ENCODE peak calls at places on chromosomes 11 and 22, in five cellular contexts. One of them, this sample, is unnamed.

GRCh38 chr11:35157814-35158213 is 18.8 kb downstream of the CD44 start:
- DNase-seq in dorsolateral prefrontal cortex: no peak
- DNase-seq in Peyer's patch: no peak
- DNase-seq in astrocyte of the spinal cord: no peak
- DNase-seq in epithelial cell of esophagus: no peak
- DNase-seq in this sample: no peak

GRCh38 chr11:10255388-10256125 is 38.5 kb downstream of the SBF2 start:
- DNase-seq in epithelial cell of esophagus: no peak
- DNase-seq in astrocyte of the spinal cord: no peak
- DNase-seq in Peyer's patch: no peak
- DNase-seq in dorsolateral prefrontal cortex: no peak
- DNase-seq in this sample: no peak

GRCh38 chr11:74282863-74283484 is 28.5 kb downstream of the P4HA3 start:
- DNase-seq in dorsolateral prefrontal cortex: no peak
- DNase-seq in epithelial cell of esophagus: no peak
- DNase-seq in astrocyte of the spinal cord: no peak
- DNase-seq in Peyer's patch: no peak
- DNase-seq in this sample: no peak

GRCh38 chr22:47175761-47176359 is 413.4 kb downstream of the TBC1D22A start:
- DNase-seq in Peyer's patch: peak; percentile 45
- DNase-seq in astrocyte of the spinal cord: no peak
- DNase-seq in dorsolateral prefrontal cortex: peak; percentile 16
- DNase-seq in epithelial cell of esophagus: no peak
- DNase-seq in this sample: no peak

GRCh38 chr11:83051760-83052671 is 19.7 kb downstream of the RAB30 start:
- DNase-seq in epithelial cell of esophagus: peak; percentile 96
- DNase-seq in astrocyte of the spinal cord: peak; percentile 95
- DNase-seq in Peyer's patch: no peak
- DNase-seq in dorsolateral prefrontal cortex: peak; percentile 33
- DNase-seq in this sample: no peak

GRCh38 chr22:41351011-41351410 is 30.7 kb upstream of the TEF start:
- DNase-seq in epithelial cell of esophagus: no peak
- DNase-seq in Peyer's patch: no peak
- DNase-seq in astrocyte of the spinal cord: no peak
- DNase-seq in dorsolateral prefrontal cortex: no peak
- DNase-seq in this sample: no peak

GRCh38 chr11:64235427-64236161 is 1.2 kb downstream of the VEGFB start:
- DNase-seq in astrocyte of the spinal cord: no peak
- DNase-seq in dorsolateral prefrontal cortex: no peak
- DNase-seq in epithelial cell of esophagus: no peak
- DNase-seq in Peyer's patch: no peak
- DNase-seq in this sample: no peak

GRCh38 chr22:32680895-32681294 is 120.6 kb upstream of the TIMP3 start:
- DNase-seq in dorsolateral prefrontal cortex: no peak
- DNase-seq in Peyer's patch: no peak
- DNase-seq in epithelial cell of esophagus: no peak
- DNase-seq in astrocyte of the spinal cord: no peak
- DNase-seq in this sample: no peak

GRCh38 chr22:24230911-24231656 is 13.8 kb downstream of the GGT5 start:
- DNase-seq in Peyer's patch: peak; percentile 82
- DNase-seq in dorsolateral prefrontal cortex: no peak
- DNase-seq in epithelial cell of esophagus: no peak
- DNase-seq in astrocyte of the spinal cord: no peak
- DNase-seq in this sample: peak; percentile 61

GRCh38 chr22:47158457-47158856 is 396.0 kb downstream of the TBC1D22A start:
- DNase-seq in Peyer's patch: no peak
- DNase-seq in astrocyte of the spinal cord: no peak
- DNase-seq in dorsolateral prefrontal cortex: no peak
- DNase-seq in epithelial cell of esophagus: no peak
- DNase-seq in this sample: no peak

GRCh38 chr11:57941875-57942274 is 81.8 kb upstream of the OR9Q1 start:
- DNase-seq in Peyer's patch: no peak
- DNase-seq in astrocyte of the spinal cord: no peak
- DNase-seq in epithelial cell of esophagus: peak; percentile 22
- DNase-seq in dorsolateral prefrontal cortex: no peak
- DNase-seq in this sample: no peak

GRCh38 chr11:14584595-14584994 is 59.0 kb upstream of the PDE3B start:
- DNase-seq in dorsolateral prefrontal cortex: no peak
- DNase-seq in Peyer's patch: peak; percentile 67
- DNase-seq in epithelial cell of esophagus: no peak
- DNase-seq in astrocyte of the spinal cord: no peak
- DNase-seq in this sample: no peak

GRCh38 chr11:62400760-62401159 is 18.1 kb upstream of the SCGB1A1 start:
- DNase-seq in dorsolateral prefrontal cortex: peak; percentile 52
- DNase-seq in epithelial cell of esophagus: no peak
- DNase-seq in astrocyte of the spinal cord: peak; percentile 90
- DNase-seq in Peyer's patch: peak; percentile 66
- DNase-seq in this sample: no peak

GRCh38 chr11:69598147-69598546 is 42.8 kb upstream of the CCND1 start:
- DNase-seq in Peyer's patch: no peak
- DNase-seq in astrocyte of the spinal cord: no peak
- DNase-seq in epithelial cell of esophagus: no peak
- DNase-seq in dorsolateral prefrontal cortex: no peak
- DNase-seq in this sample: no peak

GRCh38 chr11:28476053-28476452 is 367.9 kb downstream of the METTL15 start:
- DNase-seq in dorsolateral prefrontal cortex: no peak
- DNase-seq in astrocyte of the spinal cord: peak; percentile 23
- DNase-seq in Peyer's patch: no peak
- DNase-seq in epithelial cell of esophagus: no peak
- DNase-seq in this sample: no peak

GRCh38 chr11:66595245-66595904 is 2.4 kb downstream of the CCS start:
- DNase-seq in Peyer's patch: peak; percentile 54
- DNase-seq in astrocyte of the spinal cord: no peak
- DNase-seq in dorsolateral prefrontal cortex: no peak
- DNase-seq in epithelial cell of esophagus: no peak
- DNase-seq in this sample: no peak

GRCh38 chr11:75591966-75592365 is 29.9 kb downstream of the SERPINH1 start:
- DNase-seq in astrocyte of the spinal cord: no peak
- DNase-seq in dorsolateral prefrontal cortex: no peak
- DNase-seq in Peyer's patch: no peak
- DNase-seq in epithelial cell of esophagus: no peak
- DNase-seq in this sample: no peak

GRCh38 chr22:31584804-31585160 is 77.2 kb downstream of the PISD start:
- DNase-seq in epithelial cell of esophagus: no peak
- DNase-seq in Peyer's patch: no peak
- DNase-seq in dorsolateral prefrontal cortex: no peak
- DNase-seq in astrocyte of the spinal cord: no peak
- DNase-seq in this sample: no peak

GRCh38 chr11:22304337-22304961 is 33.7 kb upstream of the SLC17A6 start:
- DNase-seq in astrocyte of the spinal cord: peak; percentile 40
- DNase-seq in Peyer's patch: no peak
- DNase-seq in epithelial cell of esophagus: peak; percentile 49
- DNase-seq in dorsolateral prefrontal cortex: no peak
- DNase-seq in this sample: no peak

GRCh38 chr11:131430466-131431176 is 60.2 kb downstream of the NTM start:
- DNase-seq in Peyer's patch: no peak
- DNase-seq in dorsolateral prefrontal cortex: no peak
- DNase-seq in astrocyte of the spinal cord: no peak
- DNase-seq in epithelial cell of esophagus: peak; percentile 84
- DNase-seq in this sample: no peak

DNA sequence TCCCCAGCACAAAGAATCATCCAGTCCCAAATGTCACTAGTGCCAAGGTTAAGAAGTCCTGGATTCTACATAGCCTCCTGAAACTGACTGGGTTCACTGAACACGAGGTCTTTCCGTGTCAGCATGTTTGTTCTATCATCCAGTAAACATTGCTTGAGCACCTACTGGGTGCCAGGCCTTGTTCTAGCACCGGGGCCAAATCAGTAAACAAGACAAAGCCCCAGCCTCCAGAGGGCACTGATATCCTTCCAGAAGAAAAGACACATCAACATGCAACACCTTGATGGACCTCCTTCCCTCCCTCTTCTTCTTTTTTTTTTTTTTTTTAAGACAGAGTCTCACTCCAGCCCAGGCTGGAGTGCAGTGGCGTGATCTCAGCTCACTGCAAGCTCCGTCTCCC is 26.9 kb downstream of the TPST2 start:
- DNase-seq in dorsolateral prefrontal cortex: no peak
- DNase-seq in Peyer's patch: no peak
- DNase-seq in epithelial cell of esophagus: no peak
- DNase-seq in astrocyte of the spinal cord: no peak
- DNase-seq in this sample: no peak
- TF ChIP-seq CTCF in dorsolateral prefrontal cortex: no peak
- TF ChIP-seq CTCF in Peyer's patch: no peak
- TF ChIP-seq CTCF in epithelial cell of esophagus: no peak
- TF ChIP-seq CTCF in astrocyte of the spinal cord: no peak
- TF ChIP-seq CTCF in this sample: no peak

DNA sequence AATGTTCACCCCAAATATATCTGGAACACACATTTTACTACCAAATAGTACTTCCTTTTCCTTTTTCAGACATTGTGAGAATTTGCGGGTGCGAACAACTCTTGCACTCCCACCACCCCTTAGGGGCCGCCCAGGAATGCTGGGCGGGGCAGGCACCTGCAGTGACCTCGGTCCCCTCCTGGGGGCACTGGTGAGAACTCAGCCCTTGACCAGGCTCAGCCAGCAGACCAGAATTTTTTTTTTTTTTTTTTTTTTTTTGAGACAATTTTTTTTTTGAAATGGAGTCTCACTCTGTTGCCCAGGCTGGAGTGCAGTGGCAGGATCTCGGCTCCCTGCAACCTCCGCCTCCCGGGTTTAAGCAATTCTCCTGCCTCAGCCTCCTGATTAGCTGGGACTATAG is 75.8 kb downstream of the ARHGAP8 start:
- DNase-seq in dorsolateral prefrontal cortex: no peak
- DNase-seq in Peyer's patch: no peak
- DNase-seq in astrocyte of the spinal cord: no peak
- DNase-seq in epithelial cell of esophagus: no peak
- DNase-seq in this sample: no peak
- TF ChIP-seq CTCF in dorsolateral prefrontal cortex: peak; percentile 12
- TF ChIP-seq CTCF in Peyer's patch: no peak
- TF ChIP-seq CTCF in astrocyte of the spinal cord: peak; percentile 46
- TF ChIP-seq CTCF in epithelial cell of esophagus: peak; percentile 50
- TF ChIP-seq CTCF in this sample: no peak

DNA sequence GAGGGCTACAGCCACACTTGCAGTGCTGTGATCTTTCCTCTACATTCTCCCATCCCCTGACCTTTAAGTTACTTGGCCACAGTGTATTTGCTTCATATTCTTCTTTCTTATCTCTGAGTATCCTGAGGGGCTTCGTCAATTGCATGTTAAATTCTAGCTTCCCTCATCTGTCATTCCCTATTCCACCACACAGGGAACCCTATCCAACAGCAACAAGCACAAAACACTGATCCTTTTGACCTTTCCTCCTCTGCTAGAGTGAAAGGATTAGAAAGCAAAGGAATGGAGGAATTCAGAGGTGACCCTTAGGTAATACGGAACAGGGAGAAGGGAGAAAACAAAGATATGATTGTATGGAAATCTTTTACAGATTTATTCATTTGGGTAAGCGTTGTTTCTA is 1061.7 kb upstream of the TENM4 start:
- DNase-seq in astrocyte of the spinal cord: no peak
- DNase-seq in dorsolateral prefrontal cortex: no peak
- DNase-seq in epithelial cell of esophagus: no peak
- DNase-seq in Peyer's patch: no peak
- DNase-seq in this sample: no peak
- TF ChIP-seq CTCF in astrocyte of the spinal cord: no peak
- TF ChIP-seq CTCF in dorsolateral prefrontal cortex: no peak
- TF ChIP-seq CTCF in epithelial cell of esophagus: no peak
- TF ChIP-seq CTCF in Peyer's patch: no peak
- TF ChIP-seq CTCF in this sample: no peak

DNA sequence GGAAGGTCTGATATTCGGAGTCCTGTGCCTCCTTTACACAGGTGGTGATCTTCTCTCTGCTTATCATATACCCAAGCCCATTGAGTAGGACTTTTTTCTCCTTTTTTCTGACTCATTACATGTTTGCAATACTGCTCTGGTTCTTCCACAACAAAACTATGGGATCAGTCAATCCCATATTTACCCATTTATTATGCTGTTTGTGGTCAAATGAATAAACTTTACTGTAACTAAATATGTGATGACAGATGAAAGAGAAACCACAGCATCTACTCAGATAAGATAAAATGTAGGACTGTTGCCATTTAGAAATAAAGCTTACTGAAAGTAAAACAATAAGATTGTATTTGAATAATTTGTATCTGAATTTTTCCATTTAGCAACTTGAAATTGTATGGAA is 958.7 kb upstream of the FAT3 start:
- DNase-seq in astrocyte of the spinal cord: no peak
- DNase-seq in dorsolateral prefrontal cortex: no peak
- DNase-seq in epithelial cell of esophagus: no peak
- DNase-seq in Peyer's patch: no peak
- DNase-seq in this sample: no peak
- TF ChIP-seq CTCF in astrocyte of the spinal cord: no peak
- TF ChIP-seq CTCF in dorsolateral prefrontal cortex: no peak
- TF ChIP-seq CTCF in epithelial cell of esophagus: no peak
- TF ChIP-seq CTCF in Peyer's patch: no peak
- TF ChIP-seq CTCF in this sample: no peak

GRCh38 chr11:1567052-1567720 is 4.9 kb downstream of the DUSP8 start:
- DNase-seq in astrocyte of the spinal cord: no peak
- DNase-seq in epithelial cell of esophagus: no peak
- DNase-seq in Peyer's patch: no peak
- DNase-seq in dorsolateral prefrontal cortex: no peak
- DNase-seq in this sample: no peak
- TF ChIP-seq CTCF in astrocyte of the spinal cord: no peak
- TF ChIP-seq CTCF in epithelial cell of esophagus: no peak
- TF ChIP-seq CTCF in Peyer's patch: no peak
- TF ChIP-seq CTCF in dorsolateral prefrontal cortex: no peak
- TF ChIP-seq CTCF in this sample: no peak

DNA sequence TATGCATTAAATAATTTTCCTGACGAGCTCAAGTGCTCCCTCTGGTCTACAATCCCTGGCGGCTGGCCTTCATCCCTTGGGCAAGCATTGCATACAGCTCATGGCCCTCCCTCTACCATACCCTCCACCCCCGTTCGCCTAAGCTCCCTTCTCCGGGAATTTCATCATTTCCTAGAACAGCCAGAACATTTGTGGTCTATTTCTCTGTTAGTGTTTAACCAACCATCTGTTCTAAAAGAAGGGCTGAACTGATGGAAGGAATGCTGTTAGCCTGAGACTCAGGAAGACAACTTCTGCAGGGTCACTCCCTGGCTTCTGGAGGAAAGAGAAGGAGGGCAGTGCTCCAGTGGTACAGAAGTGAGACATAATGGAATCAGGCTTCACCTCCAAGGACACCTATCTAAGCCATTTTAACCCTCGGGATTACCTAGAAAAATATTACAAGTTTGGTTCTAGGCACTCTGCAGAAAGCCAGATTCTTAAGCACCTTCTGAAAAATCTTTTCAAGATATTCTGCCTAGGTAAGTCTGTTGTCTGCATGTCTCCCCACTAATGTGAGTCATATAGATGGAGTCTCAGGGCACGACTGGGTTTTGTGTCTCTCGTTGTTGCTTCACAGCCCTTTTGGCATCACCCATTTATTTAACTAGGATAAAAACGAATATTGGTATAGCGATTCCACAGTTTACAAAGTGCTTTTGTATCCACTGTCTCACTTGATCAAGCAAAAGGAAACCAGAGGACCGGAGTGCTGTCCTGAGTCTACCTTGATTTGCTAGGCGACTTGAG is at the start of gene NNMT:
- DNase-seq in dorsolateral prefrontal cortex: no peak
- DNase-seq in epithelial cell of esophagus: peak; percentile 69
- DNase-seq in Peyer's patch: peak; percentile 72
- DNase-seq in astrocyte of the spinal cord: peak; percentile 99
- DNase-seq in this sample: no peak
- TF ChIP-seq CTCF in dorsolateral prefrontal cortex: no peak
- TF ChIP-seq CTCF in epithelial cell of esophagus: no peak
- TF ChIP-seq CTCF in Peyer's patch: no peak
- TF ChIP-seq CTCF in astrocyte of the spinal cord: no peak
- TF ChIP-seq CTCF in this sample: no peak

GRCh38 chr11:4203603-4204360 is 109.2 kb downstream of the RRM1 start:
- DNase-seq in Peyer's patch: no peak
- DNase-seq in epithelial cell of esophagus: no peak
- DNase-seq in dorsolateral prefrontal cortex: no peak
- DNase-seq in astrocyte of the spinal cord: no peak
- DNase-seq in this sample: no peak
- TF ChIP-seq CTCF in Peyer's patch: no peak
- TF ChIP-seq CTCF in epithelial cell of esophagus: peak; percentile 21
- TF ChIP-seq CTCF in dorsolateral prefrontal cortex: no peak
- TF ChIP-seq CTCF in astrocyte of the spinal cord: no peak
- TF ChIP-seq CTCF in this sample: no peak

This sample was measured in activated B cell treated with CpG ODN at 0.5 μM for 24 hours.